ENCODE peak calls at places on chromosomes 4 and X, in ten cellular contexts. E is A549; P is neural progenitor cell; I is upper lobe of right lung; Z is H9; Q is fibroblast of lung; H is substantia nigra; K is CD8-positive, alpha-beta memory T cell; B is CD4-positive, alpha-beta T cell; J is uterus. S is an unnamed sample.

GRCh38 chr4:105990933-105991332 is 95.7 kb downstream of the NPNT start:
- DNase-seq in E (peak), P (no peak), I (peak), Z (no peak), Q (peak), H (no peak), K (no peak), B (no peak), J (peak), S (no peak)

GRCh38 chr4:145168578-145169187 is 11.7 kb downstream of the OTUD4 start:
- DNase-seq in E (no peak), P (no peak), I (no peak), Z (no peak), Q (no peak), H (no peak), K (no peak), B (no peak), J (no peak), S (no peak)

GRCh38 chrX:123155327-123155726 is 28.8 kb upstream of the GRIA3 start:
- DNase-seq in E (no peak), P (no peak), I (no peak), Z (no peak), Q (peak), H (no peak), K (no peak), B (no peak), J (no peak), S (no peak)

GRCh38 chr4:8212606-8213005 is 13.5 kb downstream of the SH3TC1 start:
- DNase-seq in E (no peak), P (no peak), I (no peak), Z (no peak), Q (no peak), H (no peak), K (no peak), B (no peak), J (no peak), S (no peak)

GRCh38 chr4:159498371-159499115 is 395.7 kb downstream of the RAPGEF2 start:
- DNase-seq in E (no peak), P (no peak), I (no peak), Z (no peak), Q (no peak), H (no peak), K (no peak), B (no peak), J (no peak), S (no peak)

GRCh38 chr4:27638163-27638915 is 777.7 kb downstream of the STIM2 start:
- DNase-seq in E (no peak), P (no peak), I (no peak), Z (no peak), Q (peak), H (no peak), K (no peak), B (no peak), J (no peak), S (no peak)

GRCh38 chr4:122602277-122603142 is 18.4 kb downstream of the IL21 start:
- DNase-seq in E (peak), P (peak), I (no peak), Z (no peak), Q (peak), H (no peak), K (no peak), B (no peak), J (no peak), S (no peak)

GRCh38 chr4:124322234-124322831 is 390.2 kb downstream of the ANKRD50 start:
- DNase-seq in E (peak), P (peak), I (no peak), Z (no peak), Q (peak), H (no peak), K (peak), B (no peak), J (no peak), S (no peak)

GRCh38 chr4:122548452-122548851 is 72.4 kb downstream of the IL21 start:
- DNase-seq in E (no peak), P (no peak), I (no peak), Z (no peak), Q (peak), H (no peak), K (no peak), B (no peak), J (no peak), S (no peak)

GRCh38 chrX:2710496-2710895 is 19.4 kb downstream of the CD99 start:
- DNase-seq in E (peak), P (peak), I (no peak), Z (no peak), Q (peak), H (no peak), K (no peak), B (no peak), J (no peak), S (no peak)

GRCh38 chr4:54586343-54586953 is 71.3 kb upstream of the KIT start:
- DNase-seq in E (peak), P (no peak), I (no peak), Z (no peak), Q (peak), H (no peak), K (no peak), B (no peak), J (no peak), S (no peak)

GRCh38 chrX:150731795-150732194 is 38.6 kb downstream of the MTMR1 start:
- DNase-seq in E (no peak), P (no peak), I (no peak), Z (no peak), Q (peak), H (no peak), K (no peak), B (no peak), J (no peak), S (no peak)

GRCh38 chr4:37802068-37802666 is 24.3 kb upstream of the PGM2 start:
- DNase-seq in E (peak), P (peak), I (peak), Z (peak), Q (peak), H (no peak), K (no peak), B (no peak), J (no peak), S (no peak)

GRCh38 chr4:159075531-159075932 is 27.3 kb upstream of the RAPGEF2 start:
- DNase-seq in E (no peak), P (no peak), I (no peak), Z (no peak), Q (peak), H (no peak), K (no peak), B (no peak), J (no peak), S (no peak)

GRCh38 chrX:42096262-42096939 is 173.0 kb upstream of the CASK start:
- DNase-seq in E (peak), P (no peak), I (peak), Z (no peak), Q (peak), H (no peak), K (no peak), B (no peak), J (no peak), S (no peak)

GRCh38 chr4:73499996-73500765 is 18.6 kb downstream of the AFM start:
- DNase-seq in E (no peak), P (no peak), I (no peak), Z (no peak), Q (no peak), H (no peak), K (no peak), B (no peak), J (no peak), S (no peak)

GRCh38 chrX:75107863-75108509 is 48.1 kb downstream of the ABCB7 start:
- DNase-seq in E (no peak), P (no peak), I (no peak), Z (peak), Q (no peak), H (no peak), K (no peak), B (no peak), J (no peak), S (no peak)
- H3K27ac ChIP-seq in E (no peak), P (no peak), I (no peak), Z (no peak), Q (no peak), H (no peak), K (no peak), B (no peak), J (no peak), S (no peak)

GRCh38 chr4:57156242-57156990 is 46.2 kb upstream of the IGFBP7 start:
- DNase-seq in E (peak), P (no peak), I (no peak), Z (no peak), Q (no peak), H (no peak), K (no peak), B (no peak), J (no peak), S (no peak)

GRCh38 chr4:57153207-57153606 is 43.0 kb upstream of the IGFBP7 start:
- DNase-seq in E (no peak), P (no peak), I (no peak), Z (no peak), Q (no peak), H (no peak), K (no peak), B (no peak), J (no peak), S (no peak)

GRCh38 chr4:57157611-57158137 is 47.5 kb upstream of the IGFBP7 start:
- DNase-seq in E (no peak), P (no peak), I (no peak), Z (no peak), Q (no peak), H (no peak), K (no peak), B (no peak), J (no peak), S (no peak)

GRCh38 chr4:57154191-57154590 is 44.0 kb upstream of the IGFBP7 start:
- DNase-seq in E (no peak), P (peak), I (no peak), Z (no peak), Q (peak), H (no peak), K (no peak), B (no peak), J (no peak), S (no peak)

GRCh38 chr4:57154926-57155325 is 44.7 kb upstream of the IGFBP7 start:
- DNase-seq in E (no peak), P (no peak), I (no peak), Z (peak), Q (no peak), H (no peak), K (no peak), B (no peak), J (no peak), S (no peak)
- H3K27ac ChIP-seq in E (no peak), P (no peak), I (no peak), Z (no peak), Q (no peak), H (no peak), K (no peak), B (no peak), J (no peak), S (no peak)

DNA sequence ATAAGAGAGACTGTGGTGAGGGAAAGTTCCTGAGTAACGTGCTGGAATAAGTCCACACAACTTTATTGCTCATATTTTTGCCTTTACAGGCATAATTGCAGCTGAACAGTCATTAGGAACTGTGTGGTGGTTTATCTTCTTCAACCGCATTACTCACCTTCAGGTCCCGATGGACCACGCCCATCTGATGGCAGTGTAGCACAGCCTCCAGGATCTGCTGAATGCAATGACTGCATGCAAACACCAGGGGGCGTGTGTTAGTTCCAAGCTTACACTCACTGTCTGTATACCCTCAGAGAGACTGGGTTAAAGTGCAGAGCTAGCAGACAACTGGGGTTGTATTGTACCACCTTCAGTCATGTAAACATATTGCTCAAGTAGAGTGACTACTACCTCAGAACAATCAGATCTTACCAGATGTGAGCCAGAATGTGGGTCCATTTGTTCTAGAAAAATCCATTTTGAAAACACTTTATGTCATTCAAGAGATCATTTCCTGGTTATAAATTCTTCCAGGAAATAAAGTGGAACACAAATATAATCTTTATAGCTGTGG is 214.0 kb downstream of the CAMK2D start:
- DNase-seq in E (peak), P (peak), I (peak), Z (peak), Q (peak), H (peak), K (peak), B (peak), J (peak), S (peak)
- H3K27ac ChIP-seq in E (peak), P (no peak), I (peak), Z (no peak), Q (peak), H (peak), K (no peak), B (no peak), J (peak), S (no peak)

DNA sequence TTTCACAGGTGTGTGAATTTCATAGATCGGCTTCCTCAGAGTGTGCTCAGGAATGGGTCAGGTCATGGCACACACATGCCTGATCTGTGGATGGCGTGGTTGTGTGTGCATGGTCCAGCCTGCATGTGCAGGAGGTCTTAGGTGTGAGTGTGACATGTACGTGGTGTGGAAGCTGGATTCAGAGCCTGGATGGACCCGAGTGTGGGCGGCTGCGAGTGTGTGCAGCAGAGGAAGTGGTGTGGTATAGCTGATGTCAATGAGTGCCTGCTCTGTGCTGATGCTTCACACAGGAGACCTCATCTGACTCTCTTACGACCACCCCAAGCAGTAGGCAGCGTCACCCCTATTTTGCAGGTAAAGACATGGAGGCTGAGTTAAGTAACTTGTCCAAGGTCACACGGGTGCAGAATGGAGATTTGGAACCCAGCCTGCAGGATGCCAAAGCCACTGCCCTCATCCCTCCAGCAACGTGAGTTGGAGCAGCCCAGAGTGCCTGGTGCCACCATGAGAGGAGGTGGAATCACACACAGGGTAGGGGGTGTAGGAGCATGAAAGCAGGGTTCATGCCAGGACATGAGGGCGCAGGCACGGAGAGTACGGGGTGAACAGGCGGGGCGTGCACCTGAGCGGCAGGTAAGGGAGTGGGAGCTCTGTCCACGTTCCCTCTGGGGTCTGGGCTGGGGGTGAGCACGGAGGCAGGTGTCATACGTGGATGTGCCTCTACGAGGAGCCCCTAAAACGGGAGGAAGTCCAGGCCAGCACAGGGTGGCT is 24.2 kb upstream of the C4orf50 start:
- DNase-seq in E (no peak), P (no peak), I (no peak), Z (no peak), Q (no peak), H (no peak), K (no peak), B (no peak), J (no peak), S (no peak)
- H3K27ac ChIP-seq in E (no peak), P (no peak), I (no peak), Z (no peak), Q (no peak), H (no peak), K (no peak), B (no peak), J (no peak), S (no peak)

GRCh38 chr4:153933851-153934688 is 145.2 kb upstream of the SFRP2 start:
- DNase-seq in E (no peak), P (no peak), I (no peak), Z (no peak), Q (no peak), H (no peak), K (no peak), B (no peak), J (peak), S (no peak)
- H3K27ac ChIP-seq in E (no peak), P (no peak), I (peak), Z (no peak), Q (no peak), H (peak), K (no peak), B (no peak), J (peak), S (peak)

GRCh38 chr4:186726150-186726439 is 2.4 kb upstream of the FAT1 start:
- DNase-seq in E (no peak), P (no peak), I (no peak), Z (no peak), Q (no peak), H (no peak), K (no peak), B (no peak), J (no peak), S (no peak)

GRCh38 chr4:186727977-186728519 is 4.4 kb upstream of the FAT1 start:
- DNase-seq in E (peak), P (peak), I (no peak), Z (peak), Q (no peak), H (no peak), K (no peak), B (no peak), J (no peak), S (no peak)

GRCh38 chr4:186727149-186727976 is 3.7 kb upstream of the FAT1 start:
- DNase-seq in E (peak), P (peak), I (no peak), Z (no peak), Q (peak), H (no peak), K (no peak), B (no peak), J (no peak), S (no peak)

GRCh38 chr4:186725422-186726149 is 1.9 kb upstream of the FAT1 start:
- DNase-seq in E (peak), P (peak), I (peak), Z (peak), Q (peak), H (peak), K (no peak), B (no peak), J (peak), S (no peak)

DNA sequence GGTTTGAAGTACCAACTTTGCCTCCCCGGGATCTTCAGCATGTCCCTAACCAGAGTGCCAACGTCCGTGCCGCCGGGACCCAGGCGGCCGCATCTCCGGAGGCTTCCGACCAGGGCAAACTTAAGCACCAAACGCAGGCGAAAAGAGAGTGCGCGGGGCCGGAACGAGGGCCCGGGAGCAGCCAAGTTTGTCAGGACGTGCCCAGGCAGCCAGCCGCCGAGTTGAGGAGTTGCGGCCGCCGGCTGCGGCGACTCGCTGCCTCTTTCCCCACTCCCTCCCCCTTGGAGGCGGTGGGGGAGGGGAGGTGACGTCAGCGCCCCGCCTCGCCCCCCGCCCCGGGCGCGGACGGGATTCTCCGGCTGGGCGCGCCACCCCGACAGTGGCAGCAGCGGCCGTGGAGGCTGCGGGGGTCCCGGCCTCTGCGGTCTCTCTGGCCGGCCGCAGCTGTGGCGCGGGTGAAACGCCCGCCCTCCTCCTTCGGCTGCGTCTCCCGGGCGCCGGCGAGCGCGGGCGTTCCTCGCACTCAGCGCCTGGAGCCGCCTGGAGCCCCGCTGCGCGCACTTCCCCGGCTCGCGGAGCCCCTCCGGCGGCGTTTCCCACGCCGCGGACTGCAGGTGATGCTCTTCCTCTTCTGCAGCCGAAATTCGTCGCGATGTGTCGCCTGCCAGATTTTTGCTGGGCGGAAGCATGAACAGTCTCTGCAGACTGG is 2.9 kb upstream of the FAT1 start:
- DNase-seq in E (peak), P (peak), I (peak), Z (peak), Q (peak), H (no peak), K (no peak), B (no peak), J (peak), S (no peak)
- H3K27ac ChIP-seq in E (peak), P (peak), I (peak), Z (no peak), Q (peak), H (peak), K (no peak), B (no peak), J (peak), S (peak)

GRCh38 chr4:39375478-39375877 is 9.3 kb upstream of the RFC1 start:
- DNase-seq in E (no peak), P (no peak), I (no peak), Z (no peak), Q (no peak), H (no peak), K (no peak), B (no peak), J (no peak), S (no peak)
- H3K27ac ChIP-seq in E (no peak), P (no peak), I (no peak), Z (no peak), Q (no peak), H (no peak), K (no peak), B (no peak), J (no peak), S (no peak)